ENCODE peak calls at places on chromosomes 11 and 22, in four cellular contexts. One of them, this sample, is unnamed.

GRCh38 chr11:68158580-68158979 is 37.4 kb upstream of the CHKA start:
- DNase-seq in thoracic aorta: no peak
- DNase-seq in spleen: no peak
- DNase-seq in fibroblast of villous mesenchyme: no peak
- DNase-seq in this sample: no peak

GRCh38 chr11:45872513-45873356 is 12.7 kb upstream of the MAPK8IP1 start:
- DNase-seq in spleen: no peak
- DNase-seq in fibroblast of villous mesenchyme: peak
- DNase-seq in thoracic aorta: no peak
- DNase-seq in this sample: peak

GRCh38 chr11:74783241-74783871 is 34.7 kb downstream of the RNF169 start:
- DNase-seq in fibroblast of villous mesenchyme: peak
- DNase-seq in thoracic aorta: no peak
- DNase-seq in spleen: no peak
- DNase-seq in this sample: peak

GRCh38 chr11:76566811-76567210 is 103.7 kb downstream of the LRRC32 start:
- DNase-seq in spleen: no peak
- DNase-seq in thoracic aorta: no peak
- DNase-seq in fibroblast of villous mesenchyme: no peak
- DNase-seq in this sample: peak

GRCh38 chr22:28021116-28021997 is 102.3 kb upstream of the PITPNB start:
- DNase-seq in fibroblast of villous mesenchyme: no peak
- DNase-seq in spleen: peak
- DNase-seq in thoracic aorta: no peak
- DNase-seq in this sample: no peak

GRCh38 chr11:83124631-83125424 is 32.1 kb upstream of the PCF11 start:
- DNase-seq in spleen: no peak
- DNase-seq in fibroblast of villous mesenchyme: no peak
- DNase-seq in thoracic aorta: no peak
- DNase-seq in this sample: no peak

GRCh38 chr11:492416-493226 is 14.4 kb downstream of the RNH1 start:
- DNase-seq in fibroblast of villous mesenchyme: no peak
- DNase-seq in thoracic aorta: no peak
- DNase-seq in spleen: no peak
- DNase-seq in this sample: no peak

GRCh38 chr22:32204856-32205722 is at the start of gene RFPL2:
- DNase-seq in spleen: no peak
- DNase-seq in fibroblast of villous mesenchyme: peak
- DNase-seq in thoracic aorta: no peak
- DNase-seq in this sample: peak

GRCh38 chr22:50308597-50308935 is 1.1 kb upstream of the PLXNB2 start:
- DNase-seq in thoracic aorta: no peak
- DNase-seq in spleen: peak
- DNase-seq in fibroblast of villous mesenchyme: peak
- DNase-seq in this sample: no peak

GRCh38 chr22:19723990-19724827 is 870 bp downstream of the GP1BB start:
- DNase-seq in thoracic aorta: no peak
- DNase-seq in spleen: no peak
- DNase-seq in fibroblast of villous mesenchyme: peak
- DNase-seq in this sample: peak

GRCh38 chr11:36432747-36433146 is 77.3 kb downstream of the TRAF6 start:
- DNase-seq in thoracic aorta: no peak
- DNase-seq in spleen: no peak
- DNase-seq in fibroblast of villous mesenchyme: no peak
- DNase-seq in this sample: no peak

GRCh38 chr11:56331861-56332491 is 13.9 kb upstream of the OR8K1 start:
- DNase-seq in spleen: no peak
- DNase-seq in fibroblast of villous mesenchyme: no peak
- DNase-seq in thoracic aorta: no peak
- DNase-seq in this sample: no peak

GRCh38 chr11:88799749-88800500 is 265.9 kb downstream of the GRM5 start:
- DNase-seq in fibroblast of villous mesenchyme: no peak
- DNase-seq in spleen: no peak
- DNase-seq in thoracic aorta: no peak
- DNase-seq in this sample: no peak

GRCh38 chr11:80096736-80097135 is 655.9 kb upstream of the TENM4 start:
- DNase-seq in fibroblast of villous mesenchyme: peak
- DNase-seq in spleen: no peak
- DNase-seq in thoracic aorta: no peak
- DNase-seq in this sample: peak

GRCh38 chr11:798093-798713 is at the start of gene SLC25A22:
- DNase-seq in thoracic aorta: no peak
- DNase-seq in fibroblast of villous mesenchyme: peak
- DNase-seq in spleen: peak
- DNase-seq in this sample: peak

GRCh38 chr11:18566406-18566805 is 22.1 kb downstream of the UEVLD start:
- DNase-seq in spleen: no peak
- DNase-seq in thoracic aorta: no peak
- DNase-seq in fibroblast of villous mesenchyme: no peak
- DNase-seq in this sample: peak

GRCh38 chr11:94201004-94201465 is 72.4 kb downstream of the PANX1 start:
- DNase-seq in thoracic aorta: no peak
- DNase-seq in spleen: no peak
- DNase-seq in fibroblast of villous mesenchyme: peak
- DNase-seq in this sample: peak

GRCh38 chr11:1652778-1653540 is 23.4 kb downstream of the KRTAP5-5 start:
- DNase-seq in fibroblast of villous mesenchyme: peak
- DNase-seq in spleen: peak
- DNase-seq in thoracic aorta: peak
- DNase-seq in this sample: peak

GRCh38 chr22:32589007-32589406 is 114.4 kb downstream of the FBXO7 start:
- DNase-seq in fibroblast of villous mesenchyme: peak
- DNase-seq in thoracic aorta: no peak
- DNase-seq in spleen: no peak
- DNase-seq in this sample: peak

GRCh38 chr11:101860694-101861371 is 54.0 kb upstream of the CEP126 start:
- DNase-seq in fibroblast of villous mesenchyme: peak
- DNase-seq in thoracic aorta: no peak
- DNase-seq in spleen: no peak
- DNase-seq in this sample: peak

GRCh38 chr11:77418155-77418980 is 55.5 kb downstream of the PAK1 start:
- DNase-seq in spleen: no peak
- DNase-seq in fibroblast of villous mesenchyme: no peak
- DNase-seq in thoracic aorta: no peak
- DNase-seq in this sample: no peak

GRCh38 chr11:17978553-17979287 is 34.1 kb downstream of the SERGEF start:
- DNase-seq in spleen: no peak
- DNase-seq in fibroblast of villous mesenchyme: peak
- DNase-seq in thoracic aorta: no peak
- DNase-seq in this sample: peak

GRCh38 chr11:116866774-116867455 is 29.5 kb upstream of the APOA1 start:
- DNase-seq in fibroblast of villous mesenchyme: no peak
- DNase-seq in thoracic aorta: no peak
- DNase-seq in spleen: no peak
- DNase-seq in this sample: no peak

GRCh38 chr11:70627219-70627618 is 228.9 kb downstream of the CTTN start:
- DNase-seq in thoracic aorta: no peak
- DNase-seq in fibroblast of villous mesenchyme: no peak
- DNase-seq in spleen: no peak
- DNase-seq in this sample: no peak

GRCh38 chr11:105824494-105825013 is 197.5 kb downstream of the MSANTD4 start:
- DNase-seq in thoracic aorta: no peak
- DNase-seq in spleen: no peak
- DNase-seq in fibroblast of villous mesenchyme: no peak
- DNase-seq in this sample: no peak

GRCh38 chr11:11171285-11171684 is 181.8 kb downstream of the CSNK2A3 start:
- DNase-seq in fibroblast of villous mesenchyme: no peak
- DNase-seq in spleen: no peak
- DNase-seq in thoracic aorta: no peak
- DNase-seq in this sample: no peak
- TF ChIP-seq CTCF in fibroblast of villous mesenchyme: peak
- TF ChIP-seq CTCF in spleen: no peak
- TF ChIP-seq CTCF in thoracic aorta: no peak
- TF ChIP-seq CTCF in this sample: no peak

GRCh38 chr22:46084376-46084775 is 66.0 kb upstream of the PPARA start:
- DNase-seq in spleen: peak
- DNase-seq in thoracic aorta: no peak
- DNase-seq in fibroblast of villous mesenchyme: no peak
- DNase-seq in this sample: no peak
- H3K4me3 ChIP-seq in spleen: peak
- H3K4me3 ChIP-seq in thoracic aorta: peak
- H3K4me3 ChIP-seq in fibroblast of villous mesenchyme: peak
- H3K4me3 ChIP-seq in this sample: no peak

GRCh38 chr11:31819533-31820437 is 8.7 kb upstream of the PAX6 start:
- DNase-seq in thoracic aorta: no peak
- DNase-seq in spleen: no peak
- DNase-seq in fibroblast of villous mesenchyme: no peak
- DNase-seq in this sample: no peak
- TF ChIP-seq CTCF in thoracic aorta: no peak
- TF ChIP-seq CTCF in spleen: no peak
- TF ChIP-seq CTCF in fibroblast of villous mesenchyme: no peak
- TF ChIP-seq CTCF in this sample: no peak

GRCh38 chr22:26429458-26430238 is 588 bp downstream of the ASPHD2 start:
- DNase-seq in thoracic aorta: no peak
- DNase-seq in spleen: no peak
- DNase-seq in fibroblast of villous mesenchyme: no peak
- DNase-seq in this sample: no peak
- H3K4me3 ChIP-seq in thoracic aorta: peak
- H3K4me3 ChIP-seq in spleen: peak
- H3K4me3 ChIP-seq in fibroblast of villous mesenchyme: peak
- H3K4me3 ChIP-seq in this sample: peak

DNA sequence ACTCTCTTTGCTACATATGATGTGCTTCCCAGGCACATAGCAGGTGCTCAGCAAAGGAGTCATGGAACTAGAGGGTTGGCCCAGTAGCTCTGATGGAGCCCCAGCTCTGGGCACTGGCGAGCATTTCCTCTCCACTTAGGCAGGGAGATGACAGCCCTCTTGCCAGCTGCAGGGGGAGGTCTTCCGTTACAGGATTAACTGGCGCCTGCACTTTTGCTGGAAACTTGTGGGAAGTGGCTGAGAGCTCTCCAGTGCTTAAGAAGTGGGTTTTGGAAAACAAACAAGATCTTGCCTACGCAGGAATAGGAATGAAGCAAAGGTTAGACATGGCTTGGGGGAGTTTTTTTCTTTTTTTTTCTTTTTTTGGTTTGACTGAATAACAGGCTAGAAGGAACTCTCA is 75.5 kb downstream of the MICAL2 start:
- DNase-seq in thoracic aorta: no peak
- DNase-seq in spleen: no peak
- DNase-seq in fibroblast of villous mesenchyme: peak
- DNase-seq in this sample: peak
- TF ChIP-seq CTCF in thoracic aorta: no peak
- TF ChIP-seq CTCF in spleen: no peak
- TF ChIP-seq CTCF in fibroblast of villous mesenchyme: peak
- TF ChIP-seq CTCF in this sample: peak

GRCh38 chr22:42344391-42344861 is 74.0 kb upstream of the TCF20 start:
- DNase-seq in thoracic aorta: peak
- DNase-seq in fibroblast of villous mesenchyme: no peak
- DNase-seq in spleen: peak
- DNase-seq in this sample: peak
- H3K4me3 ChIP-seq in thoracic aorta: peak
- H3K4me3 ChIP-seq in fibroblast of villous mesenchyme: no peak
- H3K4me3 ChIP-seq in spleen: peak
- H3K4me3 ChIP-seq in this sample: peak

GRCh38 chr11:7511405-7511804 is 2.4 kb upstream of the PPFIBP2 start:
- DNase-seq in fibroblast of villous mesenchyme: no peak
- DNase-seq in thoracic aorta: no peak
- DNase-seq in spleen: no peak
- DNase-seq in this sample: no peak
- TF ChIP-seq CTCF in fibroblast of villous mesenchyme: no peak
- TF ChIP-seq CTCF in thoracic aorta: no peak
- TF ChIP-seq CTCF in spleen: no peak
- TF ChIP-seq CTCF in this sample: no peak

GRCh38 chr22:39147335-39148023 is 5.0 kb downstream of the CBX7 start:
- DNase-seq in spleen: peak
- DNase-seq in fibroblast of villous mesenchyme: no peak
- DNase-seq in thoracic aorta: no peak
- DNase-seq in this sample: no peak

GRCh38 chr22:39146256-39147101 is 6.0 kb downstream of the CBX7 start:
- DNase-seq in spleen: peak
- DNase-seq in thoracic aorta: no peak
- DNase-seq in fibroblast of villous mesenchyme: no peak
- DNase-seq in this sample: no peak

GRCh38 chr22:39142088-39142667 is 10.3 kb downstream of the CBX7 start:
- DNase-seq in thoracic aorta: no peak
- DNase-seq in fibroblast of villous mesenchyme: no peak
- DNase-seq in spleen: peak
- DNase-seq in this sample: no peak

GRCh38 chr22:39148024-39148726 is 4.3 kb downstream of the CBX7 start:
- DNase-seq in spleen: peak
- DNase-seq in fibroblast of villous mesenchyme: no peak
- DNase-seq in thoracic aorta: no peak
- DNase-seq in this sample: no peak

GRCh38 chr22:39144101-39144815 is 8.2 kb downstream of the CBX7 start:
- DNase-seq in thoracic aorta: no peak
- DNase-seq in spleen: peak
- DNase-seq in fibroblast of villous mesenchyme: peak
- DNase-seq in this sample: peak
- H3K4me3 ChIP-seq in thoracic aorta: peak
- H3K4me3 ChIP-seq in spleen: peak
- H3K4me3 ChIP-seq in fibroblast of villous mesenchyme: peak
- H3K4me3 ChIP-seq in this sample: peak

GRCh38 chr11:63915961-63916836 is 765 bp downstream of the RCOR2 start:
- DNase-seq in thoracic aorta: no peak
- DNase-seq in fibroblast of villous mesenchyme: peak
- DNase-seq in spleen: peak
- DNase-seq in this sample: peak
- TF ChIP-seq CTCF in thoracic aorta: peak
- TF ChIP-seq CTCF in fibroblast of villous mesenchyme: peak
- TF ChIP-seq CTCF in spleen: no peak
- TF ChIP-seq CTCF in this sample: peak

DNA sequence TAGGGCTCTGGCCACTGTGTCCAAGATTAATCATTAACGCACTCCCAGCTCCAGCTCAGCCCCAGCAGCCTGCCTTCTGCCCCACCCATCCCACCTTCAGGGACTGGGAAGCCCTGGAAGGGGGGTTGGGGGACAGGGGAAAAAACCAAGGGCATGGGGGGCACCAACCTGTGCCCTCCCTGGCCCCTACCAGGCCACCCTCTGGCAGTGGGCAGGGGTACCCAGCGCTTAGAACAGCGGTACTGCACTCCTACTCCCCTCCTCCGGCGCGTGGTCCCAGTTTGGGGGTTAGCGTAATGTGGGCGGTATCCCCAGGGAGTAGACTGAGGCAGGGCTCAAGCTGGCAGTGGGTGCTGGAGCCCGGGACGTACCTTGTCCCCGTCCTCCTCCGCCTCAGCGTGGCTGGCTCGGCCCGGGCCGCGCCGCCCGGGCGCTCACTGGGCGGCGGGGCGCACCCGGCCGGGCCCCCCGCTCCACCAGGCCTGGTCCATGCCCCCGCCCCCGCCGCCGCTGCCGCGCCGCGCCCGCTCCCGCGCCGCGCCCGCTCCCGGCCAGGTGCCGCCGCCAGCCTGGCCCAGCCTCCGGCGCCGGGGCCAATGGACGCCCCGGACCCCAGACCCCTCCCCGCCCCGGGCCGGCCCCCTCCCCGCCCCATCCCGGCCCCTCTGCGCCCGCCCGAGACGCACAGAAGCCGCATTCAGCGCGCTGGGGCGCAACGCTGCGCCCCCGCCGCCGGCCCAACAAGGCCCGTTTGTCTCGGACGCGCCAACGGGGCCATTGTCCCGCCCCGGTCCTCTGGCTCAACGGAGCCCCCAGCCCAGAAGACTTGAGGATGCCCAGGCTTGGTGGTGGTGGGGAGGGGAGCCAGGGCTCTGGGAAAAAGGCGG is at the start of gene GAL3ST1:
- DNase-seq in thoracic aorta: no peak
- DNase-seq in fibroblast of villous mesenchyme: no peak
- DNase-seq in spleen: no peak
- DNase-seq in this sample: no peak
- H3K4me3 ChIP-seq in thoracic aorta: peak
- H3K4me3 ChIP-seq in fibroblast of villous mesenchyme: peak
- H3K4me3 ChIP-seq in spleen: no peak
- H3K4me3 ChIP-seq in this sample: no peak